ENCODE peak calls at places on chromosomes 16 and 17, in ten cellular contexts. A is CD4-positive, alpha-beta T cell; J is right cardiac atrium; L is activated CD8-positive, alpha-beta T cell treated with anti-CD3 and anti-CD28 coated beads, Interleukin-2, amount 10 ng/mL, durations not matched to agents 7 days and 5 days; M is PC-3; W is lower lobe of right lung; U is upper lobe of left lung; T is stimulated activated naive CD8-positive, alpha-beta T cell treated with anti-CD3 and anti-CD28 coated beads, Interleukin-15, Interleukin-2, amounts not matched to agents 100 U/mL and 50 U/mL, for 24 hours; B is activated naive CD8-positive, alpha-beta T cell treated with anti-CD3 and anti-CD28 coated beads, Interleukin-2, amount 50 U/mL, for 24 hours; X is natural killer cell. D is an unnamed sample.

GRCh38 chr16:48575471-48576050 is 34.4 kb downstream of the N4BP1 start:
- ATAC-seq in J (no peak), M (no peak), A (no peak), U (no peak), X (no peak), T (no peak), W (peak), B (no peak), L (no peak), D (no peak)

GRCh38 chr17:2302740-2303277 is 776 bp downstream of the SMG6 start:
- ATAC-seq in B (no peak), L (no peak), X (peak), T (no peak), U (no peak), M (peak), J (no peak), W (no peak), A (peak), D (peak)

GRCh38 chr17:38330941-38331411 is 12.8 kb downstream of the GPR179 start:
- ATAC-seq in W (peak), X (no peak), T (no peak), U (no peak), J (no peak), B (no peak), M (no peak), L (no peak), A (no peak), D (no peak)

GRCh38 chr16:26569793-26570192 is 496.9 kb upstream of the C16orf82 start:
- ATAC-seq in J (no peak), A (no peak), X (no peak), W (no peak), T (no peak), M (no peak), U (no peak), B (peak), L (peak), D (no peak)

GRCh38 chr17:64411999-64412771 is 21.5 kb upstream of the PECAM1 start:
- ATAC-seq in U (peak), X (no peak), A (peak), L (peak), J (peak), T (no peak), M (no peak), B (peak), W (peak), D (no peak)

GRCh38 chr17:66016231-66016630 is 175.7 kb downstream of the CEP112 start:
- ATAC-seq in L (no peak), U (no peak), M (no peak), J (no peak), B (no peak), A (no peak), W (no peak), X (no peak), T (no peak), D (no peak)

GRCh38 chr16:87201052-87201451 is 116.1 kb downstream of the C16orf95 start:
- ATAC-seq in J (peak), U (peak), T (no peak), X (no peak), A (no peak), B (no peak), L (no peak), M (peak), W (peak), D (peak)

GRCh38 chr16:70805787-70806186 is 4.8 kb upstream of the VAC14 start:
- ATAC-seq in M (no peak), B (no peak), W (no peak), T (no peak), J (no peak), A (no peak), L (no peak), U (no peak), X (no peak), D (peak)

GRCh38 chr17:7842950-7843535 is 9.0 kb downstream of the KDM6B start:
- ATAC-seq in X (no peak), B (peak), L (peak), T (peak), J (peak), A (no peak), M (peak), W (peak), U (peak), D (peak)

GRCh38 chr17:48928876-48929811 is 15.5 kb downstream of the SNF8 start:
- ATAC-seq in A (no peak), W (no peak), J (no peak), X (no peak), L (no peak), U (no peak), T (no peak), M (peak), B (no peak), D (no peak)

GRCh38 chr16:52068447-52069074 is 478.4 kb downstream of the TOX3 start:
- ATAC-seq in A (no peak), M (no peak), T (no peak), J (peak), B (no peak), U (no peak), W (peak), L (no peak), X (no peak), D (no peak)

GRCh38 chr17:15237106-15237425 is 28.1 kb downstream of the PMP22 start:
- ATAC-seq in X (no peak), J (no peak), M (no peak), A (no peak), T (no peak), U (no peak), B (no peak), L (no peak), W (peak), D (no peak)

GRCh38 chr16:14223632-14224031 is 152.5 kb downstream of the MRTFB start:
- ATAC-seq in T (no peak), B (no peak), L (no peak), X (no peak), W (no peak), U (no peak), J (no peak), A (no peak), M (no peak), D (no peak)

GRCh38 chr17:64621772-64622171 is 40.3 kb downstream of the SMURF2 start:
- ATAC-seq in B (no peak), A (no peak), T (no peak), U (no peak), M (no peak), L (no peak), X (no peak), J (no peak), W (no peak), D (no peak)

GRCh38 chr17:77916771-77917481 is 41.6 kb upstream of the TNRC6C start:
- ATAC-seq in B (peak), L (no peak), X (peak), M (no peak), U (peak), T (peak), A (peak), W (peak), J (peak), D (peak)